ENCODE peak calls at places on chromosomes 5 and 9, in four cellular contexts. G is tibial nerve, L is HFF-Myc, F is esophagus squamous epithelium. T is an unnamed sample.

GRCh38 chr9:121650220-121651013 is 1.0 kb upstream of the DAB2IP start:
- DNase-seq in G (no peak), L (peak; percentile 48), F (no peak), T (no peak)

GRCh38 chr9:103537426-103537825 is 542.3 kb downstream of the CYLC2 start:
- DNase-seq in G (no peak), L (no peak), F (no peak), T (no peak)

GRCh38 chr5:141121563-141121962 is at the start of gene PCDHB4:
- DNase-seq in G (no peak), L (no peak), F (no peak), T (no peak)

GRCh38 chr5:74173260-74173659 is 467.3 kb downstream of the ENC1 start:
- DNase-seq in G (no peak), L (no peak), F (no peak), T (peak; percentile 99)

GRCh38 chr5:39714036-39714698 is 289.4 kb upstream of the DAB2 start:
- DNase-seq in G (no peak), L (no peak), F (no peak), T (peak; percentile 76)

GRCh38 chr5:171858303-171858702 is 72.7 kb downstream of the SMIM23 start:
- DNase-seq in G (no peak), L (no peak), F (no peak), T (no peak)

GRCh38 chr5:107618233-107618632 is 52.5 kb downstream of the EFNA5 start:
- DNase-seq in G (no peak), L (no peak), F (no peak), T (no peak)

GRCh38 chr9:114026335-114026734 is 51.8 kb downstream of the AMBP start:
- DNase-seq in G (no peak), L (no peak), F (no peak), T (no peak)

GRCh38 chr9:26856413-26857032 is 36.1 kb downstream of the CAAP1 start:
- DNase-seq in G (no peak), L (peak; percentile 37), F (no peak), T (peak; percentile 49)

DNA sequence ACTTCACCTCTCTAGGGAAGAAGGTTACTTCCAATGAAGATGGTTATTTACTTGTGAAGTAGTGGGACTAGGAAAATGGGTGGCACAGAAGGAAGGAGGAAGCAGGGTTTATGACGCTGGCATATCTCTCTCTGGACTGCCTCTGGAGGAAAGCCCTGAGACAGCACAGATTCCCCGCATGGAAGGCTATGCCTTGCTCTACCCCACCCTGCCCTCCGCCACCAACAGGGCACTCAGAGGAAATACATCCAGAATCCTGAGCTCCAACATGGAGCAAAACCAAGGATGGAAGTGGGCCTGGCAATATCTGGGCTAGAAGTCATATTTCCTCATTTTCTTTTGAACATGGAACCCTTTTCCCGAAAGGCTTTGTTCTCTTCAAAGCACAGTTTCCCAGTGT is 346.9 kb downstream of the ZSWIM6 start:
- DNase-seq in G (no peak), L (no peak), F (no peak), T (no peak)
- TF ChIP-seq CTCF in G (no peak), L (no peak), F (no peak), T (no peak)

GRCh38 chr5:156824241-156824640 is 25.9 kb upstream of the PPP1R2B start:
- DNase-seq in G (no peak), L (no peak), F (no peak), T (no peak)

GRCh38 chr5:156825688-156826087 is 24.4 kb upstream of the PPP1R2B start:
- DNase-seq in G (no peak), L (no peak), F (no peak), T (no peak)

GRCh38 chr5:156819967-156820581 is 30.0 kb upstream of the PPP1R2B start:
- DNase-seq in G (no peak), L (no peak), F (no peak), T (no peak)

GRCh38 chr5:156826150-156826549 is 23.9 kb upstream of the PPP1R2B start:
- DNase-seq in G (no peak), L (no peak), F (no peak), T (no peak)

DNA sequence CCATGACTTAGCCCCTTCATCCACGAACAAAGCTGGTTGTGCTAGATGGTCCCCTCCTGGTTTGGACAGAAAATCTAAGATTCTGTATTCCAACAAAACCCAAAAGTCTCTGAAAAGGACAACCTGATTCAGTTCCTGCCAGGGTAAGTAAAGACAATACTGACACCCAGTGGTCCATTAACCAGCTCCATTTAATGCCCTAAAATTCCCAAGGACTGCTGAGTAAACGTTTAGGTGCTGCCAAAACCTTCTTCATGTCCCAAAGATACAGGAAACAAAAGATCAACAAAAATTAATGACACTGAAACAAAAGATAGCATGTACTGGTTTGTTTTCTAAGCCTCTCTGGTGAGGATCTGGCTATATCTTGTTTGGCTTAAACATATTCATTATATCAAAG is 25.3 kb upstream of the PPP1R2B start:
- DNase-seq in G (no peak), L (peak; percentile 29), F (no peak), T (peak; percentile 13)
- TF ChIP-seq CTCF in G (peak; percentile 22), L (peak; percentile 38), F (peak; percentile 27), T (peak; percentile 42)

GRCh38 chr5:68285857-68286611 is 70.5 kb downstream of the PIK3R1 start:
- DNase-seq in G (no peak), L (no peak), F (no peak), T (peak; percentile 49)
- TF ChIP-seq CTCF in G (peak; percentile 61), L (peak; percentile 43), F (peak; percentile 76), T (peak; percentile 51)

GRCh38 chr5:177443144-177443983 is 3.2 kb upstream of the PRR7 start:
- DNase-seq in G (no peak), L (no peak), F (no peak), T (no peak)
- TF ChIP-seq CTCF in G (no peak), L (no peak), F (no peak), T (no peak)

GRCh38 chr5:2015116-2015848 is 132.6 kb upstream of the IRX4 start:
- DNase-seq in G (no peak), L (no peak), F (no peak), T (no peak)
- TF ChIP-seq CTCF in G (no peak), L (no peak), F (no peak), T (no peak)

DNA sequence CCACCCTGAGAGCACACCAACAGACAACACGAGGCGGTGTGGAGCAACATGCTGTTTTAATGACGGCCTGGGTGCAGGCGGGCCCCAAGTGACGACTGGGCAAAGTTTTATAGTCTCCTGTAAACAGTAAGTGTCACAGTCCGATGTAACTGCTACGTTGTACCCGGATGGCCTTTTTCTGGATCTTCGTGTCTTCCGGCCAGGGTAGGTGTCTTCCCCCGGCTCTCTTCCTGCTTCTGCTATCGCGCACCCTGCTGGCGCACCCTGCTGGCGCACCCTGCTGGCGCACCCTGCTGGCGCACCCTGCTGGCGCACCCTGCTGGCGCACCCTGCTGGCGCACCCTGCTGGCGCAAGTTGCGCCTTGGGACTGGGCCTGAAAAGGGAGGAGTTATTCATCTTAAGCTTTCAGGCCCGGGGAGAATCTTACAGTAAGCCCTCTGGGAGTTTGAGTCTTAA is 143.0 kb upstream of the TARS1 start:
- DNase-seq in G (no peak), L (no peak), F (no peak), T (no peak)
- TF ChIP-seq CTCF in G (no peak), L (peak; percentile 30), F (no peak), T (no peak)

GRCh38 chr5:154967419-154968024 is 26.6 kb downstream of the MRPL22 start:
- DNase-seq in G (no peak), L (no peak), F (no peak), T (no peak)
- TF ChIP-seq CTCF in G (peak; percentile 18), L (peak; percentile 48), F (peak; percentile 41), T (peak; percentile 54)

DNA sequence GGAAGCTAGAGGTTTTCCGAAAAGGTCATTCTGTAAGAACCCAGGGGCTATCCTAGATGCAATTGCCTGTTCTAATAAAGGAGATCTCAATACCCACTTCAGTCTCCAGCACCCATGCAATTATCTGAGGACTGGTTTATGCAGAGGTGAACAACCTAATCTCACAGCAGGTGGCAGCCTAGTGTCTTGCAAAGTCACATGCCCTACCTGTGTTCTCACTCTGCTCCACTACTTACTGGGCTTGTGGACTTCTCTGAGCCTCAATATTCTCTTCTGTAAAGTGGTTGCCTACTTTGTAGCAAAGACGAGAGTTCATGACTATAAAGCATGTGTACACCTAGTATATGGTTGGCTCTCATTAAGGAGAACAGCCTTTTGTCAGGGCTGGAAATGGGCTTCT is 21.0 kb upstream of the ALDH1B1 start:
- DNase-seq in G (no peak), L (no peak), F (no peak), T (no peak)
- TF ChIP-seq CTCF in G (no peak), L (peak; percentile 16), F (peak; percentile 33), T (no peak)

GRCh38 chr9:115170674-115171073 is 52.7 kb upstream of the TNC start:
- DNase-seq in G (no peak), L (peak; percentile 66), F (no peak), T (no peak)
- TF ChIP-seq CTCF in G (no peak), L (no peak), F (no peak), T (no peak)

GRCh38 chr5:30600892-30601291 is 592.6 kb upstream of the CDH6 start:
- DNase-seq in G (no peak), L (no peak), F (no peak), T (no peak)

GRCh38 chr5:30604648-30605262 is 588.7 kb upstream of the CDH6 start:
- DNase-seq in G (no peak), L (no peak), F (no peak), T (no peak)

GRCh38 chr5:30607301-30607700 is 586.2 kb upstream of the CDH6 start:
- DNase-seq in G (no peak), L (no peak), F (no peak), T (no peak)

GRCh38 chr5:30605693-30606268 is 587.7 kb upstream of the CDH6 start:
- DNase-seq in G (no peak), L (no peak), F (no peak), T (no peak)
- TF ChIP-seq CTCF in G (no peak), L (no peak), F (no peak), T (no peak)

T was measured in astrocyte of the cerebellum.